ENCODE peak calls at places on chromosomes 11 and 22, in four cellular contexts. One of them, this sample, is unnamed.

GRCh38 chr11:126061707-126062678 is 673 bp downstream of the CDON start:
- DNase-seq in stimulated activated CD4-positive, alpha-beta T cell treated with anti-CD3 and anti-CD28 coated beads, Interleukin-12 subunit alpha, Interleukin-12 subunit beta, amount 100 ng/mL, for 4 hours: peak; percentile 28
- DNase-seq in midbrain: no peak
- DNase-seq in T-helper 1 cell: no peak
- DNase-seq in this sample: no peak

GRCh38 chr11:88195908-88196307 is 20.7 kb upstream of the RAB38 start:
- DNase-seq in stimulated activated CD4-positive, alpha-beta T cell treated with anti-CD3 and anti-CD28 coated beads, Interleukin-12 subunit alpha, Interleukin-12 subunit beta, amount 100 ng/mL, for 4 hours: no peak
- DNase-seq in midbrain: no peak
- DNase-seq in T-helper 1 cell: no peak
- DNase-seq in this sample: no peak

GRCh38 chr11:68282141-68282860 is 10.5 kb upstream of the C11orf24 start:
- DNase-seq in stimulated activated CD4-positive, alpha-beta T cell treated with anti-CD3 and anti-CD28 coated beads, Interleukin-12 subunit alpha, Interleukin-12 subunit beta, amount 100 ng/mL, for 4 hours: no peak
- DNase-seq in midbrain: no peak
- DNase-seq in T-helper 1 cell: no peak
- DNase-seq in this sample: no peak

GRCh38 chr22:50000587-50001387 is 11.8 kb downstream of the IL17REL start:
- DNase-seq in stimulated activated CD4-positive, alpha-beta T cell treated with anti-CD3 and anti-CD28 coated beads, Interleukin-12 subunit alpha, Interleukin-12 subunit beta, amount 100 ng/mL, for 4 hours: no peak
- DNase-seq in midbrain: no peak
- DNase-seq in T-helper 1 cell: no peak
- DNase-seq in this sample: no peak

GRCh38 chr11:28137832-28138231 is 29.6 kb downstream of the METTL15 start:
- DNase-seq in stimulated activated CD4-positive, alpha-beta T cell treated with anti-CD3 and anti-CD28 coated beads, Interleukin-12 subunit alpha, Interleukin-12 subunit beta, amount 100 ng/mL, for 4 hours: no peak
- DNase-seq in midbrain: no peak
- DNase-seq in T-helper 1 cell: no peak
- DNase-seq in this sample: no peak

GRCh38 chr11:8354622-8355417 is 91.1 kb upstream of the LMO1 start:
- DNase-seq in stimulated activated CD4-positive, alpha-beta T cell treated with anti-CD3 and anti-CD28 coated beads, Interleukin-12 subunit alpha, Interleukin-12 subunit beta, amount 100 ng/mL, for 4 hours: no peak
- DNase-seq in midbrain: peak; percentile 51
- DNase-seq in T-helper 1 cell: no peak
- DNase-seq in this sample: no peak

GRCh38 chr11:28799316-28799715 is 691.1 kb downstream of the METTL15 start:
- DNase-seq in stimulated activated CD4-positive, alpha-beta T cell treated with anti-CD3 and anti-CD28 coated beads, Interleukin-12 subunit alpha, Interleukin-12 subunit beta, amount 100 ng/mL, for 4 hours: no peak
- DNase-seq in midbrain: no peak
- DNase-seq in T-helper 1 cell: no peak
- DNase-seq in this sample: no peak

GRCh38 chr11:74434528-74434927 is 32.8 kb downstream of the KCNE3 start:
- DNase-seq in stimulated activated CD4-positive, alpha-beta T cell treated with anti-CD3 and anti-CD28 coated beads, Interleukin-12 subunit alpha, Interleukin-12 subunit beta, amount 100 ng/mL, for 4 hours: no peak
- DNase-seq in midbrain: no peak
- DNase-seq in T-helper 1 cell: no peak
- DNase-seq in this sample: no peak

GRCh38 chr11:68039526-68040086 is 781 bp downstream of the TCIRG1 start:
- DNase-seq in stimulated activated CD4-positive, alpha-beta T cell treated with anti-CD3 and anti-CD28 coated beads, Interleukin-12 subunit alpha, Interleukin-12 subunit beta, amount 100 ng/mL, for 4 hours: no peak
- DNase-seq in midbrain: no peak
- DNase-seq in T-helper 1 cell: no peak
- DNase-seq in this sample: no peak

GRCh38 chr11:35980646-35981402 is 37.0 kb downstream of the LDLRAD3 start:
- DNase-seq in stimulated activated CD4-positive, alpha-beta T cell treated with anti-CD3 and anti-CD28 coated beads, Interleukin-12 subunit alpha, Interleukin-12 subunit beta, amount 100 ng/mL, for 4 hours: no peak
- DNase-seq in midbrain: no peak
- DNase-seq in T-helper 1 cell: no peak
- DNase-seq in this sample: no peak

GRCh38 chr11:119193626-119194025 is 8.4 kb downstream of the NHERF4 start:
- DNase-seq in stimulated activated CD4-positive, alpha-beta T cell treated with anti-CD3 and anti-CD28 coated beads, Interleukin-12 subunit alpha, Interleukin-12 subunit beta, amount 100 ng/mL, for 4 hours: no peak
- DNase-seq in midbrain: no peak
- DNase-seq in T-helper 1 cell: no peak
- DNase-seq in this sample: no peak

GRCh38 chr22:20292673-20293232 is 24.6 kb upstream of the RTN4R start:
- DNase-seq in stimulated activated CD4-positive, alpha-beta T cell treated with anti-CD3 and anti-CD28 coated beads, Interleukin-12 subunit alpha, Interleukin-12 subunit beta, amount 100 ng/mL, for 4 hours: no peak
- DNase-seq in midbrain: no peak
- DNase-seq in T-helper 1 cell: no peak
- DNase-seq in this sample: no peak

GRCh38 chr22:49728566-49729271 is 99.0 kb downstream of the BRD1 start:
- DNase-seq in stimulated activated CD4-positive, alpha-beta T cell treated with anti-CD3 and anti-CD28 coated beads, Interleukin-12 subunit alpha, Interleukin-12 subunit beta, amount 100 ng/mL, for 4 hours: no peak
- DNase-seq in midbrain: no peak
- DNase-seq in T-helper 1 cell: no peak
- DNase-seq in this sample: no peak

This sample was measured in memory B cell.